ENCODE peak calls at places on chromosome 3, in four cellular contexts. I is GM13977, V is Daoy, L is NCI-H1092. C is an unnamed sample.

GRCh38 chr3:58471025-58471887 is 20.6 kb upstream of the KCTD6 start:
- DNase-seq in I (peak; percentile 43), L (peak; percentile 69), V (peak; percentile 91), C (peak; percentile 48)

GRCh38 chr3:23258110-23258509 is 55.0 kb downstream of the UBE2E2 start:
- DNase-seq in L (no peak), I (no peak), V (no peak), C (no peak)

GRCh38 chr3:182533394-182533793 is 259.9 kb upstream of the ATP11B start:
- DNase-seq in L (no peak), I (no peak), V (no peak), C (peak; percentile 69)

GRCh38 chr3:12833226-12834161 is 7.9 kb downstream of the RPL32 start:
- DNase-seq in L (no peak), V (no peak), I (no peak), C (no peak)

GRCh38 chr3:160450846-160451245 is 1.3 kb upstream of the TRIM59 start:
- DNase-seq in I (no peak), V (no peak), L (no peak), C (no peak)

GRCh38 chr3:72912532-72912931 is 24.7 kb downstream of the GXYLT2 start:
- DNase-seq in V (no peak), L (no peak), I (no peak), C (no peak)

GRCh38 chr3:13200951-13201350 is 127.7 kb upstream of the IQSEC1 start:
- DNase-seq in V (no peak), I (no peak), L (no peak), C (no peak)

GRCh38 chr3:4995500-4996053 is 16.3 kb downstream of the BHLHE40 start:
- DNase-seq in L (no peak), V (peak; percentile 86), I (no peak), C (no peak)

GRCh38 chr3:166472015-166472414 is 634.8 kb upstream of the BCHE start:
- DNase-seq in L (no peak), V (no peak), I (no peak), C (no peak)

GRCh38 chr3:29635888-29636287 is 355.0 kb downstream of the RBMS3 start:
- DNase-seq in V (no peak), L (no peak), I (no peak), C (no peak)